ENCODE peak calls at places on chromosomes 7 and 10, in four cellular contexts. One of them, this sample, is unnamed.

GRCh38 chr10:114869500-114869899 is 47.9 kb downstream of the FHIP2A start:
- DNase-seq in GM23248: peak; percentile 75
- DNase-seq in cardiac muscle cell: peak; percentile 87
- DNase-seq in prostate gland: no peak
- DNase-seq in this sample: no peak

GRCh38 chr7:19177269-19177668 is 32.0 kb upstream of the FERD3L start:
- DNase-seq in prostate gland: no peak
- DNase-seq in cardiac muscle cell: no peak
- DNase-seq in GM23248: peak; percentile 33
- DNase-seq in this sample: no peak

GRCh38 chr7:140156460-140157080 is 20.2 kb downstream of the KDM7A start:
- DNase-seq in cardiac muscle cell: no peak
- DNase-seq in prostate gland: no peak
- DNase-seq in GM23248: no peak
- DNase-seq in this sample: no peak

GRCh38 chr7:4973728-4974198 is 14.8 kb upstream of the MMD2 start:
- DNase-seq in prostate gland: peak; percentile 76
- DNase-seq in GM23248: peak; percentile 95
- DNase-seq in cardiac muscle cell: peak; percentile 94
- DNase-seq in this sample: peak; percentile 88

GRCh38 chr10:9786576-9786975 is 1231.1 kb upstream of the CELF2 start:
- DNase-seq in cardiac muscle cell: peak; percentile 12
- DNase-seq in GM23248: peak; percentile 70
- DNase-seq in prostate gland: no peak
- DNase-seq in this sample: no peak

GRCh38 chr10:27890971-27891370 is 107.9 kb downstream of the ODAD2 start:
- DNase-seq in GM23248: no peak
- DNase-seq in prostate gland: no peak
- DNase-seq in cardiac muscle cell: no peak
- DNase-seq in this sample: no peak

GRCh38 chr7:77327067-77327931 is 88.8 kb downstream of the GSAP start:
- DNase-seq in prostate gland: peak; percentile 29
- DNase-seq in GM23248: peak; percentile 89
- DNase-seq in cardiac muscle cell: peak; percentile 86
- DNase-seq in this sample: peak; percentile 47

GRCh38 chr10:61063911-61064310 is 119.9 kb upstream of the RHOBTB1 start:
- DNase-seq in cardiac muscle cell: no peak
- DNase-seq in prostate gland: no peak
- DNase-seq in GM23248: no peak
- DNase-seq in this sample: no peak

GRCh38 chr10:77279207-77279606 is 358.4 kb downstream of the KCNMA1 start:
- DNase-seq in prostate gland: no peak
- DNase-seq in GM23248: peak; percentile 61
- DNase-seq in cardiac muscle cell: peak; percentile 31
- DNase-seq in this sample: no peak

GRCh38 chr7:55517191-55517633 is 55.1 kb downstream of the VOPP1 start:
- DNase-seq in cardiac muscle cell: no peak
- DNase-seq in prostate gland: no peak
- DNase-seq in GM23248: no peak
- DNase-seq in this sample: no peak

GRCh38 chr10:28331821-28332220 is 29.0 kb upstream of the MPP7 start:
- DNase-seq in GM23248: peak; percentile 84
- DNase-seq in prostate gland: no peak
- DNase-seq in cardiac muscle cell: peak; percentile 2
- DNase-seq in this sample: no peak

GRCh38 chr7:73887762-73888161 is 26.8 kb downstream of the TMEM270 start:
- DNase-seq in prostate gland: no peak
- DNase-seq in GM23248: no peak
- DNase-seq in cardiac muscle cell: no peak
- DNase-seq in this sample: no peak

GRCh38 chr7:81604075-81604807 is 165.6 kb downstream of the HGF start:
- DNase-seq in GM23248: no peak
- DNase-seq in cardiac muscle cell: peak; percentile 99
- DNase-seq in prostate gland: no peak
- DNase-seq in this sample: no peak

GRCh38 chr7:44580945-44581344 is 1.1 kb downstream of the TMED4 start:
- DNase-seq in prostate gland: no peak
- DNase-seq in cardiac muscle cell: no peak
- DNase-seq in GM23248: no peak
- DNase-seq in this sample: no peak

GRCh38 chr7:1326511-1326785 is 93.8 kb downstream of the UNCX start:
- DNase-seq in cardiac muscle cell: no peak
- DNase-seq in prostate gland: no peak
- DNase-seq in GM23248: no peak
- DNase-seq in this sample: no peak

GRCh38 chr7:80093349-80093748 is 41.3 kb upstream of the GNAI1 start:
- DNase-seq in prostate gland: no peak
- DNase-seq in cardiac muscle cell: no peak
- DNase-seq in GM23248: no peak
- DNase-seq in this sample: no peak

GRCh38 chr10:69630651-69631400 is 779 bp downstream of the FAM241B start:
- DNase-seq in GM23248: no peak
- DNase-seq in cardiac muscle cell: no peak
- DNase-seq in prostate gland: no peak
- DNase-seq in this sample: no peak

GRCh38 chr7:47574473-47575328 is 7.2 kb downstream of the TNS3 start:
- DNase-seq in GM23248: peak; percentile 63
- DNase-seq in cardiac muscle cell: no peak
- DNase-seq in prostate gland: no peak
- DNase-seq in this sample: no peak

GRCh38 chr7:98223898-98224700 is 12.9 kb downstream of the BHLHA15 start:
- DNase-seq in prostate gland: no peak
- DNase-seq in cardiac muscle cell: no peak
- DNase-seq in GM23248: no peak
- DNase-seq in this sample: peak; percentile 2

GRCh38 chr7:44767912-44768662 is 19.4 kb downstream of the ZMIZ2 start:
- DNase-seq in GM23248: peak; percentile 46
- DNase-seq in cardiac muscle cell: peak; percentile 83
- DNase-seq in prostate gland: peak; percentile 63
- DNase-seq in this sample: peak; percentile 82

GRCh38 chr10:94315975-94316464 is 46.7 kb downstream of the NOC3L start:
- DNase-seq in prostate gland: no peak
- DNase-seq in cardiac muscle cell: peak; percentile 85
- DNase-seq in GM23248: peak; percentile 68
- DNase-seq in this sample: no peak

GRCh38 chr10:102677736-102678354 is 33.6 kb downstream of the TRIM8 start:
- DNase-seq in cardiac muscle cell: no peak
- DNase-seq in GM23248: no peak
- DNase-seq in prostate gland: no peak
- DNase-seq in this sample: no peak

GRCh38 chr10:60536529-60537114 is 146.9 kb upstream of the ANK3 start:
- DNase-seq in cardiac muscle cell: peak; percentile 21
- DNase-seq in prostate gland: no peak
- DNase-seq in GM23248: peak; percentile 87
- DNase-seq in this sample: no peak

GRCh38 chr7:101200862-101201599 is at the start of gene MOGAT3:
- DNase-seq in GM23248: no peak
- DNase-seq in cardiac muscle cell: no peak
- DNase-seq in prostate gland: no peak
- DNase-seq in this sample: no peak

GRCh38 chr7:36620166-36620708 is 104.1 kb downstream of the AOAH start:
- DNase-seq in prostate gland: no peak
- DNase-seq in cardiac muscle cell: no peak
- DNase-seq in GM23248: no peak
- DNase-seq in this sample: no peak

GRCh38 chr7:75565129-75565528 is 73.0 kb downstream of the SPDYE5 start:
- DNase-seq in prostate gland: peak; percentile 87
- DNase-seq in GM23248: peak; percentile 91
- DNase-seq in cardiac muscle cell: peak; percentile 92
- DNase-seq in this sample: no peak

GRCh38 chr7:146375155-146375554 is 258.6 kb downstream of the CNTNAP2 start:
- DNase-seq in GM23248: no peak
- DNase-seq in prostate gland: no peak
- DNase-seq in cardiac muscle cell: no peak
- DNase-seq in this sample: no peak

GRCh38 chr7:16367115-16367514 is 54.2 kb downstream of the CRPPA start:
- DNase-seq in GM23248: no peak
- DNase-seq in cardiac muscle cell: no peak
- DNase-seq in prostate gland: no peak
- DNase-seq in this sample: no peak

GRCh38 chr10:75926763-75927162 is 495.3 kb downstream of the LRMDA start:
- DNase-seq in prostate gland: no peak
- DNase-seq in cardiac muscle cell: peak; percentile 77
- DNase-seq in GM23248: no peak
- DNase-seq in this sample: no peak

GRCh38 chr7:50068026-50068425 is 25.0 kb downstream of the ZPBP start:
- DNase-seq in cardiac muscle cell: peak; percentile 11
- DNase-seq in GM23248: peak; percentile 40
- DNase-seq in prostate gland: no peak
- DNase-seq in this sample: no peak
- H3K4me3 ChIP-seq in cardiac muscle cell: no peak overlapping the region
- H3K4me3 ChIP-seq in GM23248: peak overlapping the region; percentile 75
- H3K4me3 ChIP-seq in prostate gland: no peak overlapping the region
- H3K4me3 ChIP-seq in this sample: peak overlapping the region; percentile 74

DNA sequence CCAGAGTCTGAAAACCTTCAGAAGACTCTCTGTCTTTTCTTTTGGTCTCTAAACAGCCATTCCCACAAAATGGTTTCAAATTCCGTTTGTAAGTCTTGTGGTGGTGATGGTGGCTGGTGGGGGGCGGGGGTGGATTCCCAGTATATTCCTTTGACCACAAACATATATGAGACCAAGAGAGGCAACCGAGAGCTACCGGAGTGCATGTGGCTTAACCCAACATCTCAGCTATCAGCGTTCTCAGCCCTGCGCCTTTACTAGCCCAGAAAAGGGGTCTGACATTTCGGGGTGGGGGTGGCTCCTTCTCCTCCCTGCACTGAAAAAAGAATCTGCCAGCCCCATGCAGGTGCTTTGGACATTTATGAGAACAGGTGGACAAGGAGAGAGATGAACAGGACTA is 621.1 kb downstream of the ACTR3B start:
- DNase-seq in cardiac muscle cell: no peak
- DNase-seq in prostate gland: no peak
- DNase-seq in GM23248: no peak
- DNase-seq in this sample: no peak
- H3K4me3 ChIP-seq in cardiac muscle cell: no peak overlapping the region
- H3K4me3 ChIP-seq in prostate gland: no peak overlapping the region
- H3K4me3 ChIP-seq in GM23248: no peak overlapping the region
- H3K4me3 ChIP-seq in this sample: no peak overlapping the region

DNA sequence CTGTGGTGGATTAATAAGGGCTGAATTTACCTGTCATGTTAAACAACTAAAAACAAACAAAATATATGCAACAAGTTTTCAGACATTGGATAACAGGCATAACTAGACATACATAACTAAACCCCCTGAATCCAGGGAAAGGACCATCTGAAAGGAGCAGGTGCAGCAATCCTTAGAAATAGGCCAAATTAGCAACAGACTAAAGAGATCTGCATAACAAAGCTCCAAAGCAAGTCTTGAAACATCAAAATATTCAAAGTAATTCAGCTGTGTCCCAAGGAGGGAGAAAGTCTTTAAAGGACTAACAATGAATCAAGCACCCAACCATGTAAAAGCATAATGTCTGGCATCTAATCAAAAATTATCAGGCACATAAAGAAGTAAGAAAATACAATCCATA is 475.1 kb downstream of the GRID1 start:
- DNase-seq in prostate gland: no peak
- DNase-seq in GM23248: no peak
- DNase-seq in cardiac muscle cell: no peak
- DNase-seq in this sample: no peak
- H3K4me3 ChIP-seq in prostate gland: no peak overlapping the region
- H3K4me3 ChIP-seq in GM23248: no peak overlapping the region
- H3K4me3 ChIP-seq in cardiac muscle cell: no peak overlapping the region
- H3K4me3 ChIP-seq in this sample: no peak overlapping the region

DNA sequence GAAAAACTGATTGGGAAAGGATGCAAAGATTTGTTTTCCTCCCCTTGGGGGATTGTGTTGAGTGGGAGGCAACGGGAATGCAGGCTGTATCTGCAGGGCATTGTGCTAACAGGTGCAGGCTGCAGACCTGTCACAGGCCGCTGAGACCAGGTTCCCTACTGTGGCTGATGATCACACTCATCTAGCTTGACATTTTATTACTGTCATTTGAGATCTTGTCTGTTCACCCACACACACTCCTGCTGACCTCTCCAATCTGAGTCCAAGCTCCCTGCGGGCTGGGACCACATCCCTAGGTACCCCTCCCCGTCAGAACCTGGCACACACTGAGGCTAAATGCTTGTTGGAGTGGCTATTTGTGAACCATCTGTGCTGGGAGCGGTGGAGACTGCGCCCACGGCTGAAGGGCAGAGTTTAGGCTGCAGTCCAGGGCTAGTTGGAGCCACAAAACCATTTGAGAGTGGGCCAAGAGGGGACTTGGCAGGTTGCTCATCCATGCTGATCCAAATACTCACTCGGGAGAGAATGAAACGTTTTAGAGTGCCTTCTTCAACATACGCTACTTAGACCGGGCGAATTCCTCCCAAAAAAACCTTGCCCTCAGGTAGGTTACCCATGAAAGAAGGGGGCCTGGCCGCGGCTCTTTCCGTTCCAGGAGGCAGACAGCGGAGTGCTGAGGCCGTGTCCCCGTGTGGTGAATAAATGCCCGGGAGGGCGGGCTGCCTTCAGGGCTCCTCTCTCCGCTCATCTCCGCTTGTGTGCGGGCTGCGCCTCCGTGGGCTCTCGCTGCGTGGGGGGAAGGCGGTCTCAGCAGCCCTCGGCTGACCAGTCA is 164.4 kb downstream of the RGS10 start:
- DNase-seq in prostate gland: no peak
- DNase-seq in GM23248: peak; percentile 25
- DNase-seq in cardiac muscle cell: no peak
- DNase-seq in this sample: peak; percentile 64
- H3K4me3 ChIP-seq in prostate gland: no peak overlapping the region
- H3K4me3 ChIP-seq in GM23248: no peak overlapping the region
- H3K4me3 ChIP-seq in cardiac muscle cell: no peak overlapping the region
- H3K4me3 ChIP-seq in this sample: peak overlapping the region; percentile 41

GRCh38 chr10:74163313-74164068 is 12.5 kb downstream of the ADK start:
- DNase-seq in prostate gland: no peak
- DNase-seq in cardiac muscle cell: no peak
- DNase-seq in GM23248: no peak
- DNase-seq in this sample: no peak

GRCh38 chr10:74167443-74167842 is 16.4 kb downstream of the ADK start:
- DNase-seq in prostate gland: no peak
- DNase-seq in cardiac muscle cell: no peak
- DNase-seq in GM23248: no peak
- DNase-seq in this sample: no peak

GRCh38 chr10:74165530-74165901 is 14.5 kb downstream of the ADK start:
- DNase-seq in prostate gland: no peak
- DNase-seq in cardiac muscle cell: no peak
- DNase-seq in GM23248: peak; percentile 23
- DNase-seq in this sample: no peak

GRCh38 chr10:74164641-74165529 is 13.9 kb downstream of the ADK start:
- DNase-seq in cardiac muscle cell: no peak
- DNase-seq in prostate gland: no peak
- DNase-seq in GM23248: no peak
- DNase-seq in this sample: no peak
- H3K4me3 ChIP-seq in cardiac muscle cell: no peak overlapping the region
- H3K4me3 ChIP-seq in prostate gland: no peak overlapping the region
- H3K4me3 ChIP-seq in GM23248: no peak overlapping the region
- H3K4me3 ChIP-seq in this sample: no peak overlapping the region